ENCODE peak calls at places on chromosomes 2 and 18, in six cellular contexts. One of them, this sample, is unnamed.

GRCh38 chr2:207516206-207516605 is 13.6 kb upstream of the CREB1 start:
- DNase-seq in amniotic stem cell: no peak
- DNase-seq in T-cell: no peak
- DNase-seq in left ventricle myocardium inferior: no peak
- DNase-seq in H9: no peak
- DNase-seq in activated CD4-positive, alpha-beta T cell treated with anti-CD3 and anti-CD28 coated beads, Interleukin-2, amount 50 U/mL, for 1 hour: no peak
- DNase-seq in this sample: no peak

GRCh38 chr18:23277399-23277798 is 142.1 kb downstream of the CABLES1 start:
- DNase-seq in T-cell: no peak
- DNase-seq in activated CD4-positive, alpha-beta T cell treated with anti-CD3 and anti-CD28 coated beads, Interleukin-2, amount 50 U/mL, for 1 hour: no peak
- DNase-seq in amniotic stem cell: no peak
- DNase-seq in H9: no peak
- DNase-seq in left ventricle myocardium inferior: no peak
- DNase-seq in this sample: no peak

GRCh38 chr2:24409700-24410556 is 49.6 kb upstream of the ITSN2 start:
- DNase-seq in left ventricle myocardium inferior: no peak
- DNase-seq in T-cell: no peak
- DNase-seq in H9: peak
- DNase-seq in activated CD4-positive, alpha-beta T cell treated with anti-CD3 and anti-CD28 coated beads, Interleukin-2, amount 50 U/mL, for 1 hour: peak
- DNase-seq in amniotic stem cell: peak
- DNase-seq in this sample: peak

GRCh38 chr2:98502556-98503335 is 58.1 kb downstream of the INPP4A start:
- DNase-seq in amniotic stem cell: peak
- DNase-seq in T-cell: no peak
- DNase-seq in activated CD4-positive, alpha-beta T cell treated with anti-CD3 and anti-CD28 coated beads, Interleukin-2, amount 50 U/mL, for 1 hour: no peak
- DNase-seq in left ventricle myocardium inferior: no peak
- DNase-seq in H9: no peak
- DNase-seq in this sample: no peak

GRCh38 chr18:39604836-39605235 is 2039.2 kb upstream of the CELF4 start:
- DNase-seq in amniotic stem cell: no peak
- DNase-seq in activated CD4-positive, alpha-beta T cell treated with anti-CD3 and anti-CD28 coated beads, Interleukin-2, amount 50 U/mL, for 1 hour: no peak
- DNase-seq in H9: no peak
- DNase-seq in T-cell: no peak
- DNase-seq in left ventricle myocardium inferior: no peak
- DNase-seq in this sample: no peak

GRCh38 chr2:15701326-15701907 is 109.7 kb downstream of the DDX1 start:
- DNase-seq in activated CD4-positive, alpha-beta T cell treated with anti-CD3 and anti-CD28 coated beads, Interleukin-2, amount 50 U/mL, for 1 hour: no peak
- DNase-seq in amniotic stem cell: no peak
- DNase-seq in left ventricle myocardium inferior: no peak
- DNase-seq in T-cell: no peak
- DNase-seq in H9: no peak
- DNase-seq in this sample: no peak

GRCh38 chr18:59198215-59198614 is 21.7 kb upstream of the GRP start:
- DNase-seq in H9: no peak
- DNase-seq in amniotic stem cell: no peak
- DNase-seq in T-cell: no peak
- DNase-seq in left ventricle myocardium inferior: no peak
- DNase-seq in activated CD4-positive, alpha-beta T cell treated with anti-CD3 and anti-CD28 coated beads, Interleukin-2, amount 50 U/mL, for 1 hour: no peak
- DNase-seq in this sample: no peak

GRCh38 chr2:37912056-37912455 is 13.0 kb upstream of the RMDN2 start:
- DNase-seq in T-cell: no peak
- DNase-seq in H9: no peak
- DNase-seq in left ventricle myocardium inferior: no peak
- DNase-seq in amniotic stem cell: no peak
- DNase-seq in activated CD4-positive, alpha-beta T cell treated with anti-CD3 and anti-CD28 coated beads, Interleukin-2, amount 50 U/mL, for 1 hour: no peak
- DNase-seq in this sample: peak

GRCh38 chr2:126792993-126793392 is 105.7 kb upstream of the TEX51 start:
- DNase-seq in left ventricle myocardium inferior: no peak
- DNase-seq in activated CD4-positive, alpha-beta T cell treated with anti-CD3 and anti-CD28 coated beads, Interleukin-2, amount 50 U/mL, for 1 hour: no peak
- DNase-seq in amniotic stem cell: no peak
- DNase-seq in H9: no peak
- DNase-seq in T-cell: no peak
- DNase-seq in this sample: no peak

GRCh38 chr2:65035544-65035943 is 20.7 kb upstream of the CEP68 start:
- DNase-seq in H9: no peak
- DNase-seq in amniotic stem cell: no peak
- DNase-seq in left ventricle myocardium inferior: no peak
- DNase-seq in T-cell: no peak
- DNase-seq in activated CD4-positive, alpha-beta T cell treated with anti-CD3 and anti-CD28 coated beads, Interleukin-2, amount 50 U/mL, for 1 hour: no peak
- DNase-seq in this sample: no peak

GRCh38 chr2:88554189-88554588 is 73.1 kb downstream of the EIF2AK3 start:
- DNase-seq in amniotic stem cell: no peak
- DNase-seq in H9: peak
- DNase-seq in left ventricle myocardium inferior: no peak
- DNase-seq in activated CD4-positive, alpha-beta T cell treated with anti-CD3 and anti-CD28 coated beads, Interleukin-2, amount 50 U/mL, for 1 hour: no peak
- DNase-seq in T-cell: no peak
- DNase-seq in this sample: no peak

GRCh38 chr2:176161041-176161785 is 4.1 kb downstream of the HOXD3 start:
- DNase-seq in amniotic stem cell: no peak
- DNase-seq in T-cell: no peak
- DNase-seq in left ventricle myocardium inferior: no peak
- DNase-seq in H9: no peak
- DNase-seq in activated CD4-positive, alpha-beta T cell treated with anti-CD3 and anti-CD28 coated beads, Interleukin-2, amount 50 U/mL, for 1 hour: no peak
- DNase-seq in this sample: peak

GRCh38 chr2:36358317-36358659 is 2.7 kb downstream of the CRIM1 start:
- DNase-seq in left ventricle myocardium inferior: no peak
- DNase-seq in amniotic stem cell: no peak
- DNase-seq in activated CD4-positive, alpha-beta T cell treated with anti-CD3 and anti-CD28 coated beads, Interleukin-2, amount 50 U/mL, for 1 hour: no peak
- DNase-seq in T-cell: no peak
- DNase-seq in H9: no peak
- DNase-seq in this sample: no peak

GRCh38 chr2:237731663-237732062 is 66.9 kb upstream of the RBM44 start:
- DNase-seq in activated CD4-positive, alpha-beta T cell treated with anti-CD3 and anti-CD28 coated beads, Interleukin-2, amount 50 U/mL, for 1 hour: no peak
- DNase-seq in left ventricle myocardium inferior: no peak
- DNase-seq in H9: no peak
- DNase-seq in T-cell: no peak
- DNase-seq in amniotic stem cell: peak
- DNase-seq in this sample: peak

GRCh38 chr2:163734911-163735691 is 707 bp downstream of the FIGN start:
- DNase-seq in T-cell: no peak
- DNase-seq in left ventricle myocardium inferior: no peak
- DNase-seq in activated CD4-positive, alpha-beta T cell treated with anti-CD3 and anti-CD28 coated beads, Interleukin-2, amount 50 U/mL, for 1 hour: no peak
- DNase-seq in amniotic stem cell: no peak
- DNase-seq in H9: no peak
- DNase-seq in this sample: peak

GRCh38 chr2:215207041-215207440 is 68.6 kb upstream of the ABCA12 start:
- DNase-seq in amniotic stem cell: no peak
- DNase-seq in T-cell: no peak
- DNase-seq in H9: no peak
- DNase-seq in left ventricle myocardium inferior: no peak
- DNase-seq in activated CD4-positive, alpha-beta T cell treated with anti-CD3 and anti-CD28 coated beads, Interleukin-2, amount 50 U/mL, for 1 hour: no peak
- DNase-seq in this sample: no peak

GRCh38 chr2:147006724-147007123 is 838.1 kb upstream of the ACVR2A start:
- DNase-seq in left ventricle myocardium inferior: no peak
- DNase-seq in amniotic stem cell: no peak
- DNase-seq in T-cell: no peak
- DNase-seq in activated CD4-positive, alpha-beta T cell treated with anti-CD3 and anti-CD28 coated beads, Interleukin-2, amount 50 U/mL, for 1 hour: no peak
- DNase-seq in H9: no peak
- DNase-seq in this sample: no peak

GRCh38 chr2:118085173-118086023 is 2.9 kb upstream of the INSIG2 start:
- DNase-seq in left ventricle myocardium inferior: no peak
- DNase-seq in H9: no peak
- DNase-seq in T-cell: no peak
- DNase-seq in amniotic stem cell: no peak
- DNase-seq in activated CD4-positive, alpha-beta T cell treated with anti-CD3 and anti-CD28 coated beads, Interleukin-2, amount 50 U/mL, for 1 hour: no peak
- DNase-seq in this sample: no peak

GRCh38 chr2:37585982-37586621 is 85.3 kb downstream of the CDC42EP3 start:
- DNase-seq in left ventricle myocardium inferior: no peak
- DNase-seq in activated CD4-positive, alpha-beta T cell treated with anti-CD3 and anti-CD28 coated beads, Interleukin-2, amount 50 U/mL, for 1 hour: peak
- DNase-seq in H9: no peak
- DNase-seq in amniotic stem cell: peak
- DNase-seq in T-cell: peak
- DNase-seq in this sample: peak

GRCh38 chr2:240602266-240603050 is 15.9 kb downstream of the CAPN10 start:
- DNase-seq in H9: no peak
- DNase-seq in amniotic stem cell: no peak
- DNase-seq in left ventricle myocardium inferior: no peak
- DNase-seq in T-cell: no peak
- DNase-seq in activated CD4-positive, alpha-beta T cell treated with anti-CD3 and anti-CD28 coated beads, Interleukin-2, amount 50 U/mL, for 1 hour: no peak
- DNase-seq in this sample: peak

GRCh38 chr18:70555046-70555445 is 266.2 kb downstream of the SOCS6 start:
- DNase-seq in activated CD4-positive, alpha-beta T cell treated with anti-CD3 and anti-CD28 coated beads, Interleukin-2, amount 50 U/mL, for 1 hour: no peak
- DNase-seq in H9: no peak
- DNase-seq in left ventricle myocardium inferior: no peak
- DNase-seq in T-cell: no peak
- DNase-seq in amniotic stem cell: no peak
- DNase-seq in this sample: no peak

GRCh38 chr18:6859676-6860422 is 130.3 kb downstream of the ARHGAP28 start:
- DNase-seq in T-cell: no peak
- DNase-seq in H9: no peak
- DNase-seq in activated CD4-positive, alpha-beta T cell treated with anti-CD3 and anti-CD28 coated beads, Interleukin-2, amount 50 U/mL, for 1 hour: no peak
- DNase-seq in left ventricle myocardium inferior: no peak
- DNase-seq in amniotic stem cell: no peak
- DNase-seq in this sample: no peak

GRCh38 chr18:908631-909621 is 4.3 kb downstream of the ADCYAP1 start:
- DNase-seq in T-cell: no peak
- DNase-seq in amniotic stem cell: no peak
- DNase-seq in activated CD4-positive, alpha-beta T cell treated with anti-CD3 and anti-CD28 coated beads, Interleukin-2, amount 50 U/mL, for 1 hour: no peak
- DNase-seq in left ventricle myocardium inferior: no peak
- DNase-seq in H9: peak
- DNase-seq in this sample: peak

GRCh38 chr2:225124311-225124832 is 82.1 kb upstream of the DOCK10 start:
- DNase-seq in T-cell: no peak
- DNase-seq in activated CD4-positive, alpha-beta T cell treated with anti-CD3 and anti-CD28 coated beads, Interleukin-2, amount 50 U/mL, for 1 hour: no peak
- DNase-seq in amniotic stem cell: no peak
- DNase-seq in H9: no peak
- DNase-seq in left ventricle myocardium inferior: no peak
- DNase-seq in this sample: no peak